ENCODE peak calls at places on chromosomes 4 and X, in ten cellular contexts. D, O, V, I, T, J, B, P, S and W are unnamed samples.

GRCh38 chr4:78018271-78019049 is 38.7 kb upstream of the FRAS1 start:
- DNase-seq in D (no peak), O (no peak), V (no peak), I (no peak), T (no peak), J (no peak), B (no peak), P (no peak), S (no peak), W (no peak)

GRCh38 chr4:168524006-168524405 is 27.2 kb downstream of the PALLD start:
- DNase-seq in D (no peak), O (no peak), V (peak), I (no peak), T (no peak), J (peak), B (peak), P (no peak), S (peak), W (peak)

GRCh38 chrX:37871626-37872302 is 24.4 kb upstream of the DYNLT3 start:
- DNase-seq in D (peak), O (peak), V (peak), I (no peak), T (peak), J (peak), B (peak), P (no peak), S (peak), W (peak)

GRCh38 chrX:148416142-148416541 is 84.3 kb upstream of the AFF2 start:
- DNase-seq in D (no peak), O (no peak), V (no peak), I (no peak), T (no peak), J (no peak), B (peak), P (no peak), S (no peak), W (no peak)

GRCh38 chrX:39869846-39870601 is 227.7 kb downstream of the BCOR start:
- DNase-seq in D (peak), O (peak), V (peak), I (no peak), T (peak), J (peak), B (peak), P (no peak), S (peak), W (no peak)

GRCh38 chrX:22063284-22063683 is 31.2 kb downstream of the PHEX start:
- DNase-seq in D (no peak), O (peak), V (no peak), I (no peak), T (peak), J (no peak), B (peak), P (no peak), S (peak), W (no peak)

GRCh38 chr4:8594097-8595038 is 1.8 kb downstream of the CPZ start:
- DNase-seq in D (no peak), O (peak), V (peak), I (peak), T (peak), J (peak), B (peak), P (no peak), S (peak), W (peak)

GRCh38 chr4:4289575-4289929 is 402 bp downstream of the LYAR start:
- DNase-seq in D (no peak), O (no peak), V (no peak), I (no peak), T (peak), J (no peak), B (no peak), P (no peak), S (no peak), W (no peak)

GRCh38 chr4:154490261-154490588 is 1.4 kb downstream of the DCHS2 start:
- DNase-seq in D (peak), O (no peak), V (no peak), I (no peak), T (no peak), J (no peak), B (no peak), P (no peak), S (no peak), W (no peak)

GRCh38 chr4:176789955-176790354 is 2.8 kb downstream of the VEGFC start:
- DNase-seq in D (no peak), O (peak), V (peak), I (no peak), T (no peak), J (peak), B (peak), P (no peak), S (peak), W (peak)

GRCh38 chrX:107667426-107667825 is 39.1 kb downstream of the PRPS1 start:
- DNase-seq in D (no peak), O (no peak), V (no peak), I (no peak), T (no peak), J (no peak), B (no peak), P (no peak), S (no peak), W (no peak)

GRCh38 chr4:128582319-128582948 is 227.1 kb upstream of the JADE1 start:
- DNase-seq in D (no peak), O (no peak), V (no peak), I (no peak), T (no peak), J (no peak), B (no peak), P (no peak), S (no peak), W (no peak)

GRCh38 chr4:19936471-19936870 is 315.2 kb upstream of the SLIT2 start:
- DNase-seq in D (no peak), O (peak), V (peak), I (no peak), T (no peak), J (peak), B (no peak), P (no peak), S (peak), W (peak)

GRCh38 chr4:14532436-14532835 is 469.8 kb upstream of the CPEB2 start:
- DNase-seq in D (no peak), O (no peak), V (no peak), I (no peak), T (no peak), J (no peak), B (no peak), P (no peak), S (no peak), W (no peak)

GRCh38 chr4:140943887-140944515 is 187.8 kb upstream of the TBC1D9 start:
- DNase-seq in D (no peak), O (peak), V (no peak), I (no peak), T (no peak), J (no peak), B (no peak), P (no peak), S (no peak), W (no peak)

GRCh38 chr4:117010695-117011094 is 74.7 kb downstream of the TRAM1L1 start:
- DNase-seq in D (no peak), O (no peak), V (no peak), I (no peak), T (no peak), J (no peak), B (no peak), P (no peak), S (no peak), W (no peak)

GRCh38 chrX:71253253-71254091 is 468 bp downstream of the ZMYM3 start:
- DNase-seq in D (peak), O (peak), V (peak), I (peak), T (peak), J (no peak), B (no peak), P (no peak), S (peak), W (peak)

GRCh38 chr4:2928242-2929155 is 34.7 kb downstream of the NOP14 start:
- DNase-seq in D (no peak), O (no peak), V (no peak), I (no peak), T (no peak), J (no peak), B (no peak), P (no peak), S (no peak), W (no peak)

GRCh38 chr4:60938621-60939020 is 261.5 kb upstream of the ADGRL3 start:
- DNase-seq in D (no peak), O (peak), V (no peak), I (no peak), T (no peak), J (no peak), B (no peak), P (no peak), S (no peak), W (no peak)

GRCh38 chrX:31851761-31852160 is 779.9 kb upstream of the FTHL17 start:
- DNase-seq in D (no peak), O (no peak), V (no peak), I (no peak), T (no peak), J (no peak), B (no peak), P (no peak), S (no peak), W (no peak)

GRCh38 chr4:2798399-2799301 is 5.8 kb downstream of the SH3BP2 start:
- DNase-seq in D (peak), O (peak), V (no peak), I (no peak), T (no peak), J (no peak), B (no peak), P (no peak), S (no peak), W (no peak)

GRCh38 chr4:8176547-8177399 is 18.2 kb upstream of the ABLIM2 start:
- DNase-seq in D (no peak), O (peak), V (peak), I (peak), T (peak), J (peak), B (peak), P (no peak), S (peak), W (peak)